ENCODE peak calls at places on chromosomes 5 and 9, in eight cellular contexts. One of them, this sample, is unnamed.

GRCh38 chr9:94665606-94666005 is 26.3 kb upstream of the FBP1 start:
- DNase-seq in body of pancreas: no peak
- DNase-seq in WTC11: no peak
- DNase-seq in endothelial cell of umbilical vein: no peak
- DNase-seq in uterus: no peak
- DNase-seq in nephron progenitor cell: no peak
- DNase-seq in coronary artery: no peak
- DNase-seq in RWPE1: no peak
- DNase-seq in this sample: no peak

GRCh38 chr9:35294066-35294465 is 132.3 kb downstream of the UNC13B start:
- DNase-seq in nephron progenitor cell: no peak
- DNase-seq in uterus: no peak
- DNase-seq in body of pancreas: no peak
- DNase-seq in WTC11: no peak
- DNase-seq in RWPE1: no peak
- DNase-seq in endothelial cell of umbilical vein: no peak
- DNase-seq in coronary artery: no peak
- DNase-seq in this sample: no peak

GRCh38 chr5:90911169-90911568 is 352.6 kb downstream of the ADGRV1 start:
- DNase-seq in coronary artery: no peak
- DNase-seq in body of pancreas: no peak
- DNase-seq in RWPE1: no peak
- DNase-seq in endothelial cell of umbilical vein: no peak
- DNase-seq in WTC11: no peak
- DNase-seq in uterus: no peak
- DNase-seq in nephron progenitor cell: no peak
- DNase-seq in this sample: no peak

GRCh38 chr5:14190194-14191164 is 47.3 kb downstream of the TRIO start:
- DNase-seq in WTC11: no peak
- DNase-seq in nephron progenitor cell: no peak
- DNase-seq in body of pancreas: peak
- DNase-seq in uterus: no peak
- DNase-seq in endothelial cell of umbilical vein: peak
- DNase-seq in RWPE1: peak
- DNase-seq in coronary artery: peak
- DNase-seq in this sample: no peak

GRCh38 chr9:121634329-121634784 is 17.1 kb upstream of the DAB2IP start:
- DNase-seq in endothelial cell of umbilical vein: no peak
- DNase-seq in RWPE1: no peak
- DNase-seq in WTC11: no peak
- DNase-seq in uterus: no peak
- DNase-seq in nephron progenitor cell: no peak
- DNase-seq in body of pancreas: no peak
- DNase-seq in coronary artery: no peak
- DNase-seq in this sample: no peak

GRCh38 chr5:152288917-152289595 is 116.0 kb downstream of the NMUR2 start:
- DNase-seq in uterus: no peak
- DNase-seq in body of pancreas: no peak
- DNase-seq in RWPE1: no peak
- DNase-seq in coronary artery: no peak
- DNase-seq in nephron progenitor cell: no peak
- DNase-seq in WTC11: no peak
- DNase-seq in endothelial cell of umbilical vein: no peak
- DNase-seq in this sample: no peak

GRCh38 chr5:52657231-52657645 is 130.5 kb upstream of the ITGA1 start:
- DNase-seq in RWPE1: peak
- DNase-seq in uterus: no peak
- DNase-seq in nephron progenitor cell: peak
- DNase-seq in coronary artery: no peak
- DNase-seq in body of pancreas: no peak
- DNase-seq in WTC11: no peak
- DNase-seq in endothelial cell of umbilical vein: peak
- DNase-seq in this sample: no peak

GRCh38 chr5:140054086-140054689 is 11.1 kb upstream of the NRG2 start:
- DNase-seq in RWPE1: no peak
- DNase-seq in WTC11: no peak
- DNase-seq in body of pancreas: peak
- DNase-seq in uterus: no peak
- DNase-seq in nephron progenitor cell: no peak
- DNase-seq in endothelial cell of umbilical vein: peak
- DNase-seq in coronary artery: no peak
- DNase-seq in this sample: no peak

GRCh38 chr5:67010684-67011409 is 185.8 kb downstream of the CD180 start:
- DNase-seq in RWPE1: peak
- DNase-seq in coronary artery: no peak
- DNase-seq in nephron progenitor cell: peak
- DNase-seq in uterus: no peak
- DNase-seq in endothelial cell of umbilical vein: peak
- DNase-seq in WTC11: no peak
- DNase-seq in body of pancreas: no peak
- DNase-seq in this sample: no peak

GRCh38 chr5:112366987-112367386 is 52.1 kb downstream of the EPB41L4A start:
- DNase-seq in WTC11: peak
- DNase-seq in body of pancreas: no peak
- DNase-seq in nephron progenitor cell: no peak
- DNase-seq in endothelial cell of umbilical vein: no peak
- DNase-seq in coronary artery: no peak
- DNase-seq in uterus: no peak
- DNase-seq in RWPE1: peak
- DNase-seq in this sample: no peak
- TF ChIP-seq CTCF in WTC11: no peak
- TF ChIP-seq CTCF in body of pancreas: no peak
- TF ChIP-seq CTCF in nephron progenitor cell: peak
- TF ChIP-seq CTCF in endothelial cell of umbilical vein: peak
- TF ChIP-seq CTCF in coronary artery: no peak
- TF ChIP-seq CTCF in uterus: no peak
- TF ChIP-seq CTCF in RWPE1: no peak
- TF ChIP-seq CTCF in this sample: peak

DNA sequence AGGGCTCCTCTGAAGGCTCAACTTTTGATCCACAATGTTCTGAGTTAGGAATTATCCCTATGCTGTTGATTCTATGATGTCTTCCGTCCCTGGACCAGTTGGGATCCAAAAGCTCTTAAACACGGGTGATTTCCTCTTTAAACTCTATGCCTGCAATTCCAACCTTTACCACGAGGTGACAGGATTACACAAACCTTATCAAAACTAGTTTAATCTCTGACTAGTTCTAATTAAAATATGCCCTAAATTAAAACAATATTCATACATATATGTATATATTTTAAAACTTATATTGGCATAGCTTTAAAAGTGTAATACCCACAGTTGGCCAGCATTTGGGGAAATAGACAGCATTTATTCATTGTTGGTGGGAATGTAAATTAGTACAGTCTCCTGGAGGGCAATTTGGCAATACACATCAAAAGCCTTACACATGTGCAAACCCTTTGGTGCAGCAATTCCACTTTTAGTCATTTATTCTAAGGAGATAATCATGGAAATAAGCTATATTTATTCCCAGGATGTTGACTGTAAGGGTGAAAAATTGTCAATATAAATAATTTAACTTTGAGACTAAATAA is 51.6 kb upstream of the PHYKPL start:
- DNase-seq in uterus: no peak
- DNase-seq in body of pancreas: no peak
- DNase-seq in coronary artery: no peak
- DNase-seq in RWPE1: no peak
- DNase-seq in endothelial cell of umbilical vein: no peak
- DNase-seq in nephron progenitor cell: no peak
- DNase-seq in WTC11: no peak
- DNase-seq in this sample: peak
- TF ChIP-seq CTCF in uterus: no peak
- TF ChIP-seq CTCF in body of pancreas: no peak
- TF ChIP-seq CTCF in coronary artery: no peak
- TF ChIP-seq CTCF in RWPE1: peak
- TF ChIP-seq CTCF in endothelial cell of umbilical vein: peak
- TF ChIP-seq CTCF in nephron progenitor cell: peak
- TF ChIP-seq CTCF in WTC11: peak
- TF ChIP-seq CTCF in this sample: peak

GRCh38 chr5:134140530-134141201 is 26.2 kb downstream of the TCF7 start:
- DNase-seq in endothelial cell of umbilical vein: peak
- DNase-seq in WTC11: peak
- DNase-seq in RWPE1: peak
- DNase-seq in nephron progenitor cell: peak
- DNase-seq in body of pancreas: peak
- DNase-seq in uterus: peak
- DNase-seq in coronary artery: no peak
- DNase-seq in this sample: peak
- TF ChIP-seq CTCF in endothelial cell of umbilical vein: peak
- TF ChIP-seq CTCF in WTC11: peak
- TF ChIP-seq CTCF in RWPE1: peak
- TF ChIP-seq CTCF in nephron progenitor cell: peak
- TF ChIP-seq CTCF in body of pancreas: peak
- TF ChIP-seq CTCF in uterus: peak
- TF ChIP-seq CTCF in coronary artery: peak
- TF ChIP-seq CTCF in this sample: peak

DNA sequence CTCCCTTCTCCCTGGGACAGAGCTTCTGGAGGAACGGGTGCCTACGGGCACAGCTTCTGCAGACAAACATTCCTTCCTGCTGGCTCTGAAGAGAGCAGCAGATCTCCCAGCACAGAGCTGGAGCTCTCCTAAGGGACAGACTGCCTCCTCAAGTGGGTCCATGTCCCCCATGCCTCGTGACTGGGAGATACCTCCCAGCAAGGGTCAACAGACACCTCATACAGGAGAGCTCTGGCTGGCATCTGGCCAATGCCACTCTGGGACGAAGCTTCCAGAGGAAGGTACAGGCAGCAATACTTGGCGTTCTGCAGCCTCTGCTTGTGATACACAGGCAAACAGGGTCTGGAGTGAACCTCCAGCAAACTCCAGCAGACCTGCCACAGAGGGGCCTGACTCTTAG is 227.9 kb downstream of the SPATA31D1 start:
- DNase-seq in coronary artery: no peak
- DNase-seq in RWPE1: no peak
- DNase-seq in WTC11: no peak
- DNase-seq in body of pancreas: no peak
- DNase-seq in endothelial cell of umbilical vein: no peak
- DNase-seq in nephron progenitor cell: no peak
- DNase-seq in uterus: no peak
- DNase-seq in this sample: no peak
- TF ChIP-seq CTCF in coronary artery: no peak
- TF ChIP-seq CTCF in RWPE1: no peak
- TF ChIP-seq CTCF in WTC11: no peak
- TF ChIP-seq CTCF in body of pancreas: no peak
- TF ChIP-seq CTCF in endothelial cell of umbilical vein: no peak
- TF ChIP-seq CTCF in nephron progenitor cell: no peak
- TF ChIP-seq CTCF in uterus: no peak
- TF ChIP-seq CTCF in this sample: no peak

GRCh38 chr5:10030219-10030831 is 219.4 kb downstream of the ATPSCKMT start:
- DNase-seq in RWPE1: no peak
- DNase-seq in body of pancreas: no peak
- DNase-seq in endothelial cell of umbilical vein: no peak
- DNase-seq in coronary artery: no peak
- DNase-seq in uterus: no peak
- DNase-seq in WTC11: peak
- DNase-seq in nephron progenitor cell: peak
- DNase-seq in this sample: no peak
- TF ChIP-seq CTCF in RWPE1: no peak
- TF ChIP-seq CTCF in body of pancreas: no peak
- TF ChIP-seq CTCF in endothelial cell of umbilical vein: no peak
- TF ChIP-seq CTCF in coronary artery: no peak
- TF ChIP-seq CTCF in uterus: no peak
- TF ChIP-seq CTCF in WTC11: no peak
- TF ChIP-seq CTCF in nephron progenitor cell: peak
- TF ChIP-seq CTCF in this sample: peak

DNA sequence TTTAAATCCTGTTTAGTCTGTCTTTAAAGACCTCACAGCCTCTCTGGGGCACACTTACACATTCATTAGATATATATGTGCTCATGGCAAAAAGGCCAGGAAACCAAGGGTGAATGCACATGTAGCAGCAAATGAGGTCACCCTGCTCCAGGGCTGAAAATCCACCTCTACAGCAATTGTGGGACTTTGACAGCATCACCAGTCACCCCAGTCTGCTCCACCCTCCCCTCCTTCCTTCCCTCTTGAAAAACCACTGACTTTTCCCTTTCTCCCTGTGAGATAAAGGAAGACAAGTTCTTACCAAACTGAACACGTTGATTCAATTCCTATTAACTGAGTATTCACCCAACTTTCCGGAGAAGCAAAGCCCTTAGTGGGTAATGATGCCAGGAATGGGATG is 15.2 kb upstream of the SH3RF2 start:
- DNase-seq in coronary artery: no peak
- DNase-seq in endothelial cell of umbilical vein: no peak
- DNase-seq in RWPE1: peak
- DNase-seq in uterus: no peak
- DNase-seq in body of pancreas: no peak
- DNase-seq in WTC11: no peak
- DNase-seq in nephron progenitor cell: no peak
- DNase-seq in this sample: no peak
- TF ChIP-seq CTCF in coronary artery: no peak
- TF ChIP-seq CTCF in endothelial cell of umbilical vein: no peak
- TF ChIP-seq CTCF in RWPE1: no peak
- TF ChIP-seq CTCF in uterus: no peak
- TF ChIP-seq CTCF in body of pancreas: no peak
- TF ChIP-seq CTCF in WTC11: no peak
- TF ChIP-seq CTCF in nephron progenitor cell: no peak
- TF ChIP-seq CTCF in this sample: no peak

DNA sequence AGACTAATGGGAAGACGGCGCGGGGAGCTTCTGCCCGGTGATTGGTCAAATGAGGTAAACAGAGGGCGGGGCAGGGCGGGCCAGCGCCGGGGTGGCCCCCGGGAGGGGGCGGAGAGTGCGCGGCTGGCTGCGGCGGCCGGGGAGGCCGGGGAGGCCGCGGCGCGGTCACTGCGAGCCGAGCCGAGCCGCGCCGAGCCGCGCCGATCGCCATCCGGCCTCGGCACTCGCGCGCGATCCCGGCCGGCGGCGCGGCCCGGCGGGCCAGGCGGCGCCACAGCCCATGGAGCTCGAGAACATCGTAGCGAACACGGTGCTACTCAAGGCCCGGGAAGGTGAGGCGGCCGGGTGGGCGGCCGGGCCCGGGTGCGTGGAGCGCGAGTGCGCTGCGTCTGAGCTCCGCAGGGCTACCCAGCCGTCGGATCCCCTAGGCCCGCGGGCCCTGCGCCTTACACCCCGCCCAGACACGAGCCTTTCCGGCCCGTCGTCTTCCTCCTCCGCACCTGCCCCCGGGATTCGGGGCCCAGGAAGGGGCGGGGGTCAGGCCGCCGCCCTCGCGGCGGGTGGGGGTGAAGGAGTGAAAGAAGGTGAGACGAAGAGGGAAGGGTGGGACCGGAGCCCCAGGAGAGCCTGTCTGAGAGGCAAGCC is at the start of gene GRK6:
- DNase-seq in body of pancreas: peak
- DNase-seq in RWPE1: peak
- DNase-seq in nephron progenitor cell: no peak
- DNase-seq in coronary artery: peak
- DNase-seq in uterus: peak
- DNase-seq in WTC11: peak
- DNase-seq in endothelial cell of umbilical vein: no peak
- DNase-seq in this sample: no peak
- TF ChIP-seq CTCF in body of pancreas: no peak
- TF ChIP-seq CTCF in RWPE1: no peak
- TF ChIP-seq CTCF in nephron progenitor cell: no peak
- TF ChIP-seq CTCF in coronary artery: no peak
- TF ChIP-seq CTCF in uterus: no peak
- TF ChIP-seq CTCF in WTC11: no peak
- TF ChIP-seq CTCF in endothelial cell of umbilical vein: no peak
- TF ChIP-seq CTCF in this sample: no peak

This sample was measured in neural crest cell.